ENCODE peak calls at places on chromosomes 12 and 14, in ten cellular contexts. K is Panc1; G is left lung; J is aorta; Y is OCI-LY7; W is T follicular helper cell; U is bronchial epithelial cell; Q is astrocyte; F is stimulated activated CD4-positive, alpha-beta T cell treated with anti-CD3 and anti-CD28 coated beads, Interleukin-1b, Interleukin-23, amount 100 ng/mL, for 1 hour; T is right cardiac atrium. S is an unnamed sample.

GRCh38 chr14:95040723-95041476 is 116.4 kb downstream of the DICER1 start:
- DNase-seq in T (no peak), G (no peak), W (no peak), K (no peak), Y (no peak), U (no peak), J (no peak), Q (no peak), F (no peak), S (no peak)

GRCh38 chr12:32505546-32505945 is 106.2 kb downstream of the FGD4 start:
- DNase-seq in G (no peak), K (no peak), Y (no peak), J (no peak), F (no peak), T (no peak), Q (no peak), W (no peak), U (no peak), S (no peak)

GRCh38 chr14:41047763-41048162 is 558.9 kb upstream of the LRFN5 start:
- DNase-seq in U (no peak), G (no peak), Q (no peak), K (no peak), J (no peak), Y (no peak), W (no peak), F (no peak), T (no peak), S (no peak)

GRCh38 chr12:94286580-94287244 is 138.3 kb downstream of the PLXNC1 start:
- DNase-seq in T (no peak), Q (no peak), W (no peak), G (no peak), Y (no peak), J (no peak), F (no peak), U (no peak), K (no peak), S (no peak)

GRCh38 chr12:61652265-61652664 is 607.9 kb upstream of the USP15 start:
- DNase-seq in J (no peak), G (no peak), W (no peak), F (no peak), K (no peak), T (no peak), Y (no peak), Q (no peak), U (no peak), S (no peak)

GRCh38 chr12:91871751-91872150 is 273.9 kb downstream of the BTG1 start:
- DNase-seq in Y (no peak), U (no peak), T (no peak), K (no peak), F (no peak), G (no peak), W (no peak), Q (no peak), J (no peak), S (no peak)

GRCh38 chr12:96241484-96242256 is 47.5 kb downstream of the ELK3 start:
- DNase-seq in T (peak), F (peak), W (peak), K (no peak), U (no peak), Q (peak), J (peak), G (peak), Y (no peak), S (no peak)

GRCh38 chr12:96994900-96995299 is 87.8 kb downstream of the NEDD1 start:
- DNase-seq in T (no peak), W (no peak), J (no peak), U (no peak), Q (no peak), K (no peak), G (no peak), Y (no peak), F (no peak), S (no peak)

GRCh38 chr12:27299102-27299501 is 33.5 kb upstream of the BMAL2 start:
- DNase-seq in F (no peak), J (no peak), T (no peak), Y (no peak), K (no peak), G (no peak), W (no peak), Q (no peak), U (no peak), S (no peak)

GRCh38 chr12:71671816-71672215 is 7.7 kb downstream of the THAP2 start:
- DNase-seq in J (no peak), Y (no peak), Q (no peak), W (no peak), F (no peak), G (no peak), K (no peak), U (no peak), T (no peak), S (no peak)

GRCh38 chr12:117127933-117128823 is 29.0 kb upstream of the TESC start:
- DNase-seq in U (no peak), Y (no peak), K (no peak), J (no peak), Q (no peak), F (no peak), T (no peak), W (no peak), G (no peak), S (no peak)

GRCh38 chr14:33997611-33998010 is 46.7 kb upstream of the EGLN3 start:
- DNase-seq in Q (no peak), Y (no peak), K (no peak), G (no peak), U (no peak), F (no peak), W (no peak), T (no peak), J (no peak), S (no peak)

GRCh38 chr12:70449074-70449757 is 83.1 kb downstream of the KCNMB4 start:
- DNase-seq in K (no peak), U (peak), F (no peak), Y (no peak), W (no peak), J (no peak), G (no peak), Q (peak), T (no peak), S (no peak)

GRCh38 chr14:56199095-56199975 is 81.1 kb downstream of the PELI2 start:
- DNase-seq in Q (peak), K (no peak), G (no peak), W (no peak), U (peak), Y (no peak), T (no peak), J (no peak), F (no peak), S (no peak)

GRCh38 chr12:100128509-100128908 is 14.2 kb downstream of the BLTP3B start:
- DNase-seq in G (no peak), W (no peak), K (no peak), Q (peak), J (peak), U (peak), T (peak), Y (no peak), F (no peak), S (no peak)